ENCODE peak calls at places on chromosomes 11 and 22, in six cellular contexts. O, I, P, X, J and A are unnamed samples.

GRCh38 chr11:43802509-43802908 is 78.1 kb upstream of the ALKBH3 start:
- DNase-seq in O (no peak), I (no peak), P (no peak), X (no peak), J (peak), A (no peak)

GRCh38 chr11:28636566-28636965 is 528.4 kb downstream of the METTL15 start:
- DNase-seq in O (no peak), I (no peak), P (no peak), X (peak), J (no peak), A (no peak)

GRCh38 chr11:94849836-94850235 is 81.7 kb downstream of the AMOTL1 start:
- DNase-seq in O (no peak), I (no peak), P (no peak), X (peak), J (peak), A (peak)

GRCh38 chr22:44566911-44567310 is 68.9 kb upstream of the RTL6 start:
- DNase-seq in O (no peak), I (no peak), P (no peak), X (no peak), J (no peak), A (no peak)

GRCh38 chr11:111937859-111938258 is 716 bp downstream of the DIXDC1 start:
- DNase-seq in O (no peak), I (no peak), P (no peak), X (no peak), J (no peak), A (peak)

GRCh38 chr11:109435121-109435742 is 13.2 kb downstream of the C11orf87 start:
- DNase-seq in O (no peak), I (no peak), P (no peak), X (no peak), J (no peak), A (peak)

GRCh38 chr11:48051217-48051848 is 71.0 kb downstream of the PTPRJ start:
- DNase-seq in O (no peak), I (no peak), P (no peak), X (no peak), J (no peak), A (no peak)

GRCh38 chr11:81278986-81279385 is 1454.7 kb downstream of the FAM181B start:
- DNase-seq in O (no peak), I (no peak), P (no peak), X (no peak), J (no peak), A (no peak)

GRCh38 chr22:33188316-33188715 is 130.1 kb upstream of the SYN3 start:
- DNase-seq in O (no peak), I (no peak), P (no peak), X (no peak), J (no peak), A (no peak)

GRCh38 chr22:36549033-36549432 is 20.1 kb upstream of the EIF3D start:
- DNase-seq in O (no peak), I (no peak), P (no peak), X (no peak), J (no peak), A (no peak)

GRCh38 chr11:61609970-61610347 is 29.1 kb upstream of the SYT7 start:
- DNase-seq in O (no peak), I (no peak), P (no peak), X (no peak), J (no peak), A (no peak)

GRCh38 chr11:34052608-34053160 is 1.2 kb downstream of the CAPRIN1 start:
- DNase-seq in O (peak), I (no peak), P (no peak), X (no peak), J (no peak), A (no peak)

GRCh38 chr11:76670475-76671235 is at the start of gene LRRC32:
- DNase-seq in O (peak), I (no peak), P (peak), X (no peak), J (peak), A (no peak)

GRCh38 chr22:23193882-23194281 is 13.6 kb downstream of the BCR start:
- DNase-seq in O (no peak), I (no peak), P (no peak), X (no peak), J (no peak), A (no peak)

GRCh38 chr22:38218661-38219331 is 17.0 kb downstream of the MAFF start:
- DNase-seq in O (peak), I (no peak), P (peak), X (peak), J (peak), A (peak)

GRCh38 chr22:31173386-31174145 is 13.6 kb downstream of the RNF185 start:
- DNase-seq in O (no peak), I (no peak), P (no peak), X (peak), J (peak), A (peak)

GRCh38 chr11:3855808-3856491 is 486 bp downstream of the STIM1 start:
- DNase-seq in O (peak), I (no peak), P (peak), X (no peak), J (no peak), A (no peak)

GRCh38 chr22:47125603-47126002 is 363.2 kb downstream of the TBC1D22A start:
- DNase-seq in O (no peak), I (no peak), P (peak), X (no peak), J (no peak), A (no peak)

GRCh38 chr11:40797981-40798380 is 661.5 kb downstream of the LRRC4C start:
- DNase-seq in O (no peak), I (no peak), P (no peak), X (no peak), J (peak), A (peak)

GRCh38 chr11:121437018-121437685 is 15.0 kb upstream of the SORL1 start:
- DNase-seq in O (no peak), I (no peak), P (no peak), X (no peak), J (peak), A (no peak)

GRCh38 chr11:41307371-41308080 is 151.9 kb downstream of the LRRC4C start:
- DNase-seq in O (no peak), I (no peak), P (no peak), X (no peak), J (no peak), A (no peak)

GRCh38 chr11:16226245-16226644 is 130.1 kb downstream of the SOX6 start:
- DNase-seq in O (no peak), I (no peak), P (no peak), X (peak), J (peak), A (peak)

GRCh38 chr22:48739348-48740085 is 1088.2 kb downstream of the BRD1 start:
- DNase-seq in O (no peak), I (no peak), P (peak), X (no peak), J (no peak), A (no peak)

GRCh38 chr11:117239295-117239694 is 6.8 kb downstream of the RNF214 start:
- DNase-seq in O (no peak), I (no peak), P (no peak), X (peak), J (peak), A (peak)

GRCh38 chr11:8105133-8105532 is 24.1 kb downstream of the TUB start:
- DNase-seq in O (no peak), I (no peak), P (no peak), X (no peak), J (no peak), A (no peak)

GRCh38 chr22:41201146-41201545 is 4.0 kb upstream of the L3MBTL2 start:
- DNase-seq in O (no peak), I (no peak), P (no peak), X (no peak), J (no peak), A (no peak)

GRCh38 chr11:27215471-27216267 is 147.3 kb downstream of the CCDC34 start:
- DNase-seq in O (peak), I (no peak), P (no peak), X (no peak), J (no peak), A (peak)

GRCh38 chr11:124174001-124174400 is 9.1 kb upstream of the OR10D3 start:
- DNase-seq in O (no peak), I (no peak), P (no peak), X (peak), J (peak), A (peak)

GRCh38 chr11:90788956-90789355 is 566.1 kb upstream of the CHORDC1 start:
- DNase-seq in O (no peak), I (no peak), P (no peak), X (no peak), J (no peak), A (no peak)